ENCODE peak calls at places on chromosomes 3 and 15, in seven cellular contexts. One of them, this sample, is unnamed.

GRCh38 chr3:126994661-126995161 is 11.8 kb downstream of the PLXNA1 start:
- DNase-seq in hypothalamus: no peak
- DNase-seq in upper lobe of right lung: no peak
- DNase-seq in psoas muscle: peak; percentile 61
- DNase-seq in stimulated activated CD4-positive, alpha-beta T cell treated with anti-CD3 and anti-CD28 coated beads, TNF-alpha, amount 100 ng/mL, for 24 hours: no peak
- DNase-seq in AG10803: no peak
- DNase-seq in activated CD4-positive, alpha-beta T cell treated with anti-CD3 and anti-CD28 coated beads, Interleukin-2, amount 10 ng/mL, durations not matched to agents 7 days and 5 days: no peak
- DNase-seq in this sample: peak; percentile 28

GRCh38 chr3:125157183-125157582 is 55.4 kb downstream of the SLC12A8 start:
- DNase-seq in hypothalamus: no peak
- DNase-seq in upper lobe of right lung: no peak
- DNase-seq in psoas muscle: no peak
- DNase-seq in stimulated activated CD4-positive, alpha-beta T cell treated with anti-CD3 and anti-CD28 coated beads, TNF-alpha, amount 100 ng/mL, for 24 hours: no peak
- DNase-seq in AG10803: no peak
- DNase-seq in activated CD4-positive, alpha-beta T cell treated with anti-CD3 and anti-CD28 coated beads, Interleukin-2, amount 10 ng/mL, durations not matched to agents 7 days and 5 days: no peak
- DNase-seq in this sample: no peak

GRCh38 chr15:52257734-52258062 is 37.9 kb downstream of the MYO5C start:
- DNase-seq in hypothalamus: no peak
- DNase-seq in upper lobe of right lung: no peak
- DNase-seq in psoas muscle: no peak
- DNase-seq in stimulated activated CD4-positive, alpha-beta T cell treated with anti-CD3 and anti-CD28 coated beads, TNF-alpha, amount 100 ng/mL, for 24 hours: no peak
- DNase-seq in AG10803: peak; percentile 68
- DNase-seq in activated CD4-positive, alpha-beta T cell treated with anti-CD3 and anti-CD28 coated beads, Interleukin-2, amount 10 ng/mL, durations not matched to agents 7 days and 5 days: no peak
- DNase-seq in this sample: no peak

GRCh38 chr15:80946576-80946975 is 43.0 kb downstream of the MESD start:
- DNase-seq in hypothalamus: no peak
- DNase-seq in upper lobe of right lung: no peak
- DNase-seq in psoas muscle: no peak
- DNase-seq in stimulated activated CD4-positive, alpha-beta T cell treated with anti-CD3 and anti-CD28 coated beads, TNF-alpha, amount 100 ng/mL, for 24 hours: no peak
- DNase-seq in AG10803: no peak
- DNase-seq in activated CD4-positive, alpha-beta T cell treated with anti-CD3 and anti-CD28 coated beads, Interleukin-2, amount 10 ng/mL, durations not matched to agents 7 days and 5 days: no peak
- DNase-seq in this sample: no peak

GRCh38 chr3:170477395-170477794 is 58.7 kb downstream of the CLDN11 start:
- DNase-seq in hypothalamus: no peak
- DNase-seq in upper lobe of right lung: no peak
- DNase-seq in psoas muscle: no peak
- DNase-seq in stimulated activated CD4-positive, alpha-beta T cell treated with anti-CD3 and anti-CD28 coated beads, TNF-alpha, amount 100 ng/mL, for 24 hours: no peak
- DNase-seq in AG10803: no peak
- DNase-seq in activated CD4-positive, alpha-beta T cell treated with anti-CD3 and anti-CD28 coated beads, Interleukin-2, amount 10 ng/mL, durations not matched to agents 7 days and 5 days: no peak
- DNase-seq in this sample: no peak

GRCh38 chr3:70889162-70890045 is 577.0 kb upstream of the MDFIC2 start:
- DNase-seq in hypothalamus: no peak
- DNase-seq in upper lobe of right lung: no peak
- DNase-seq in psoas muscle: no peak
- DNase-seq in stimulated activated CD4-positive, alpha-beta T cell treated with anti-CD3 and anti-CD28 coated beads, TNF-alpha, amount 100 ng/mL, for 24 hours: no peak
- DNase-seq in AG10803: peak; percentile 39
- DNase-seq in activated CD4-positive, alpha-beta T cell treated with anti-CD3 and anti-CD28 coated beads, Interleukin-2, amount 10 ng/mL, durations not matched to agents 7 days and 5 days: no peak
- DNase-seq in this sample: no peak

GRCh38 chr3:127252446-127252845 is 35.4 kb downstream of the PRR20G start:
- DNase-seq in hypothalamus: no peak
- DNase-seq in upper lobe of right lung: no peak
- DNase-seq in psoas muscle: no peak
- DNase-seq in stimulated activated CD4-positive, alpha-beta T cell treated with anti-CD3 and anti-CD28 coated beads, TNF-alpha, amount 100 ng/mL, for 24 hours: no peak
- DNase-seq in AG10803: no peak
- DNase-seq in activated CD4-positive, alpha-beta T cell treated with anti-CD3 and anti-CD28 coated beads, Interleukin-2, amount 10 ng/mL, durations not matched to agents 7 days and 5 days: no peak
- DNase-seq in this sample: no peak

GRCh38 chr3:122101646-122102045 is 46.5 kb downstream of the CD86 start:
- DNase-seq in hypothalamus: no peak
- DNase-seq in upper lobe of right lung: no peak
- DNase-seq in psoas muscle: no peak
- DNase-seq in stimulated activated CD4-positive, alpha-beta T cell treated with anti-CD3 and anti-CD28 coated beads, TNF-alpha, amount 100 ng/mL, for 24 hours: no peak
- DNase-seq in AG10803: peak; percentile 43
- DNase-seq in activated CD4-positive, alpha-beta T cell treated with anti-CD3 and anti-CD28 coated beads, Interleukin-2, amount 10 ng/mL, durations not matched to agents 7 days and 5 days: peak; percentile 66
- DNase-seq in this sample: no peak

GRCh38 chr3:45546636-45547201 is 47.8 kb upstream of the LIMD1 start:
- DNase-seq in hypothalamus: no peak
- DNase-seq in upper lobe of right lung: no peak
- DNase-seq in psoas muscle: peak; percentile 45
- DNase-seq in stimulated activated CD4-positive, alpha-beta T cell treated with anti-CD3 and anti-CD28 coated beads, TNF-alpha, amount 100 ng/mL, for 24 hours: peak; percentile 5
- DNase-seq in AG10803: no peak
- DNase-seq in activated CD4-positive, alpha-beta T cell treated with anti-CD3 and anti-CD28 coated beads, Interleukin-2, amount 10 ng/mL, durations not matched to agents 7 days and 5 days: peak; percentile 36
- DNase-seq in this sample: no peak

GRCh38 chr3:141686477-141687280 is 51.4 kb upstream of the RNF7 start:
- DNase-seq in hypothalamus: peak; percentile 15
- DNase-seq in upper lobe of right lung: peak; percentile 78
- DNase-seq in psoas muscle: peak; percentile 67
- DNase-seq in stimulated activated CD4-positive, alpha-beta T cell treated with anti-CD3 and anti-CD28 coated beads, TNF-alpha, amount 100 ng/mL, for 24 hours: no peak
- DNase-seq in AG10803: peak; percentile 69
- DNase-seq in activated CD4-positive, alpha-beta T cell treated with anti-CD3 and anti-CD28 coated beads, Interleukin-2, amount 10 ng/mL, durations not matched to agents 7 days and 5 days: peak; percentile 11
- DNase-seq in this sample: peak; percentile 45

GRCh38 chr3:35899245-35899644 is 259.9 kb downstream of the ARPP21 start:
- DNase-seq in hypothalamus: no peak
- DNase-seq in upper lobe of right lung: no peak
- DNase-seq in psoas muscle: no peak
- DNase-seq in stimulated activated CD4-positive, alpha-beta T cell treated with anti-CD3 and anti-CD28 coated beads, TNF-alpha, amount 100 ng/mL, for 24 hours: no peak
- DNase-seq in AG10803: no peak
- DNase-seq in activated CD4-positive, alpha-beta T cell treated with anti-CD3 and anti-CD28 coated beads, Interleukin-2, amount 10 ng/mL, durations not matched to agents 7 days and 5 days: no peak
- DNase-seq in this sample: no peak

GRCh38 chr15:69456208-69457166 is 3.9 kb downstream of the RPLP1 start:
- DNase-seq in hypothalamus: no peak
- DNase-seq in upper lobe of right lung: no peak
- DNase-seq in psoas muscle: no peak
- DNase-seq in stimulated activated CD4-positive, alpha-beta T cell treated with anti-CD3 and anti-CD28 coated beads, TNF-alpha, amount 100 ng/mL, for 24 hours: no peak
- DNase-seq in AG10803: no peak
- DNase-seq in activated CD4-positive, alpha-beta T cell treated with anti-CD3 and anti-CD28 coated beads, Interleukin-2, amount 10 ng/mL, durations not matched to agents 7 days and 5 days: no peak
- DNase-seq in this sample: no peak

GRCh38 chr3:42118762-42119361 is 27.7 kb downstream of the TRAK1 start:
- DNase-seq in hypothalamus: no peak
- DNase-seq in upper lobe of right lung: no peak
- DNase-seq in psoas muscle: no peak
- DNase-seq in stimulated activated CD4-positive, alpha-beta T cell treated with anti-CD3 and anti-CD28 coated beads, TNF-alpha, amount 100 ng/mL, for 24 hours: no peak
- DNase-seq in AG10803: no peak
- DNase-seq in activated CD4-positive, alpha-beta T cell treated with anti-CD3 and anti-CD28 coated beads, Interleukin-2, amount 10 ng/mL, durations not matched to agents 7 days and 5 days: peak; percentile 38
- DNase-seq in this sample: no peak

GRCh38 chr15:60004019-60004845 is at the start of gene FOXB1:
- DNase-seq in hypothalamus: no peak
- DNase-seq in upper lobe of right lung: no peak
- DNase-seq in psoas muscle: no peak
- DNase-seq in stimulated activated CD4-positive, alpha-beta T cell treated with anti-CD3 and anti-CD28 coated beads, TNF-alpha, amount 100 ng/mL, for 24 hours: no peak
- DNase-seq in AG10803: no peak
- DNase-seq in activated CD4-positive, alpha-beta T cell treated with anti-CD3 and anti-CD28 coated beads, Interleukin-2, amount 10 ng/mL, durations not matched to agents 7 days and 5 days: peak; percentile 41
- DNase-seq in this sample: no peak

GRCh38 chr3:127467386-127467785 is 123.1 kb downstream of the TPRA1 start:
- DNase-seq in hypothalamus: no peak
- DNase-seq in upper lobe of right lung: no peak
- DNase-seq in psoas muscle: no peak
- DNase-seq in stimulated activated CD4-positive, alpha-beta T cell treated with anti-CD3 and anti-CD28 coated beads, TNF-alpha, amount 100 ng/mL, for 24 hours: no peak
- DNase-seq in AG10803: no peak
- DNase-seq in activated CD4-positive, alpha-beta T cell treated with anti-CD3 and anti-CD28 coated beads, Interleukin-2, amount 10 ng/mL, durations not matched to agents 7 days and 5 days: no peak
- DNase-seq in this sample: no peak

GRCh38 chr3:12195231-12195630 is 36.5 kb upstream of the TIMP4 start:
- DNase-seq in hypothalamus: no peak
- DNase-seq in upper lobe of right lung: no peak
- DNase-seq in psoas muscle: no peak
- DNase-seq in stimulated activated CD4-positive, alpha-beta T cell treated with anti-CD3 and anti-CD28 coated beads, TNF-alpha, amount 100 ng/mL, for 24 hours: no peak
- DNase-seq in AG10803: peak; percentile 15
- DNase-seq in activated CD4-positive, alpha-beta T cell treated with anti-CD3 and anti-CD28 coated beads, Interleukin-2, amount 10 ng/mL, durations not matched to agents 7 days and 5 days: no peak
- DNase-seq in this sample: no peak

GRCh38 chr3:24566927-24567326 is 72.3 kb upstream of the THRB start:
- DNase-seq in hypothalamus: no peak
- DNase-seq in upper lobe of right lung: no peak
- DNase-seq in psoas muscle: no peak
- DNase-seq in stimulated activated CD4-positive, alpha-beta T cell treated with anti-CD3 and anti-CD28 coated beads, TNF-alpha, amount 100 ng/mL, for 24 hours: no peak
- DNase-seq in AG10803: no peak
- DNase-seq in activated CD4-positive, alpha-beta T cell treated with anti-CD3 and anti-CD28 coated beads, Interleukin-2, amount 10 ng/mL, durations not matched to agents 7 days and 5 days: no peak
- DNase-seq in this sample: no peak

GRCh38 chr3:155254445-155254844 is 39.0 kb downstream of the STRIT1 start:
- DNase-seq in hypothalamus: no peak
- DNase-seq in upper lobe of right lung: no peak
- DNase-seq in psoas muscle: no peak
- DNase-seq in stimulated activated CD4-positive, alpha-beta T cell treated with anti-CD3 and anti-CD28 coated beads, TNF-alpha, amount 100 ng/mL, for 24 hours: no peak
- DNase-seq in AG10803: no peak
- DNase-seq in activated CD4-positive, alpha-beta T cell treated with anti-CD3 and anti-CD28 coated beads, Interleukin-2, amount 10 ng/mL, durations not matched to agents 7 days and 5 days: no peak
- DNase-seq in this sample: no peak

GRCh38 chr15:62899090-62899493 is 143.5 kb upstream of the TPM1 start:
- DNase-seq in hypothalamus: no peak
- DNase-seq in upper lobe of right lung: no peak
- DNase-seq in psoas muscle: no peak
- DNase-seq in stimulated activated CD4-positive, alpha-beta T cell treated with anti-CD3 and anti-CD28 coated beads, TNF-alpha, amount 100 ng/mL, for 24 hours: no peak
- DNase-seq in AG10803: peak; percentile 34
- DNase-seq in activated CD4-positive, alpha-beta T cell treated with anti-CD3 and anti-CD28 coated beads, Interleukin-2, amount 10 ng/mL, durations not matched to agents 7 days and 5 days: no peak
- DNase-seq in this sample: no peak

GRCh38 chr3:184503647-184504046 is 57.9 kb upstream of the EPHB3 start:
- DNase-seq in hypothalamus: no peak
- DNase-seq in upper lobe of right lung: no peak
- DNase-seq in psoas muscle: no peak
- DNase-seq in stimulated activated CD4-positive, alpha-beta T cell treated with anti-CD3 and anti-CD28 coated beads, TNF-alpha, amount 100 ng/mL, for 24 hours: no peak
- DNase-seq in AG10803: no peak
- DNase-seq in activated CD4-positive, alpha-beta T cell treated with anti-CD3 and anti-CD28 coated beads, Interleukin-2, amount 10 ng/mL, durations not matched to agents 7 days and 5 days: no peak
- DNase-seq in this sample: no peak

GRCh38 chr15:79582650-79583049 is 150.5 kb downstream of the MINAR1 start:
- DNase-seq in hypothalamus: no peak
- DNase-seq in upper lobe of right lung: no peak
- DNase-seq in psoas muscle: no peak
- DNase-seq in stimulated activated CD4-positive, alpha-beta T cell treated with anti-CD3 and anti-CD28 coated beads, TNF-alpha, amount 100 ng/mL, for 24 hours: no peak
- DNase-seq in AG10803: peak; percentile 43
- DNase-seq in activated CD4-positive, alpha-beta T cell treated with anti-CD3 and anti-CD28 coated beads, Interleukin-2, amount 10 ng/mL, durations not matched to agents 7 days and 5 days: no peak
- DNase-seq in this sample: no peak

GRCh38 chr3:52685285-52685704 is 418 bp downstream of the PBRM1 start:
- DNase-seq in hypothalamus: no peak
- DNase-seq in upper lobe of right lung: peak; percentile 93
- DNase-seq in psoas muscle: peak; percentile 88
- DNase-seq in stimulated activated CD4-positive, alpha-beta T cell treated with anti-CD3 and anti-CD28 coated beads, TNF-alpha, amount 100 ng/mL, for 24 hours: peak; percentile 64
- DNase-seq in AG10803: no peak
- DNase-seq in activated CD4-positive, alpha-beta T cell treated with anti-CD3 and anti-CD28 coated beads, Interleukin-2, amount 10 ng/mL, durations not matched to agents 7 days and 5 days: peak; percentile 77
- DNase-seq in this sample: peak; percentile 45

GRCh38 chr15:67107014-67107812 is 41.8 kb downstream of the SMAD3 start:
- DNase-seq in hypothalamus: no peak
- DNase-seq in upper lobe of right lung: no peak
- DNase-seq in psoas muscle: peak; percentile 63
- DNase-seq in stimulated activated CD4-positive, alpha-beta T cell treated with anti-CD3 and anti-CD28 coated beads, TNF-alpha, amount 100 ng/mL, for 24 hours: no peak
- DNase-seq in AG10803: peak; percentile 99
- DNase-seq in activated CD4-positive, alpha-beta T cell treated with anti-CD3 and anti-CD28 coated beads, Interleukin-2, amount 10 ng/mL, durations not matched to agents 7 days and 5 days: no peak
- DNase-seq in this sample: no peak

GRCh38 chr3:60703008-60703407 is 548.2 kb downstream of the FHIT start:
- DNase-seq in hypothalamus: no peak
- DNase-seq in upper lobe of right lung: no peak
- DNase-seq in psoas muscle: no peak
- DNase-seq in stimulated activated CD4-positive, alpha-beta T cell treated with anti-CD3 and anti-CD28 coated beads, TNF-alpha, amount 100 ng/mL, for 24 hours: no peak
- DNase-seq in AG10803: no peak
- DNase-seq in activated CD4-positive, alpha-beta T cell treated with anti-CD3 and anti-CD28 coated beads, Interleukin-2, amount 10 ng/mL, durations not matched to agents 7 days and 5 days: no peak
- DNase-seq in this sample: no peak

GRCh38 chr15:68829068-68829467 is 8.4 kb upstream of the ANP32A start:
- DNase-seq in hypothalamus: no peak
- DNase-seq in upper lobe of right lung: no peak
- DNase-seq in psoas muscle: no peak
- DNase-seq in stimulated activated CD4-positive, alpha-beta T cell treated with anti-CD3 and anti-CD28 coated beads, TNF-alpha, amount 100 ng/mL, for 24 hours: no peak
- DNase-seq in AG10803: no peak
- DNase-seq in activated CD4-positive, alpha-beta T cell treated with anti-CD3 and anti-CD28 coated beads, Interleukin-2, amount 10 ng/mL, durations not matched to agents 7 days and 5 days: peak; percentile 33
- DNase-seq in this sample: no peak

GRCh38 chr15:58401991-58402649 is 29.7 kb upstream of the LIPC start:
- DNase-seq in hypothalamus: no peak
- DNase-seq in upper lobe of right lung: no peak
- DNase-seq in psoas muscle: no peak
- DNase-seq in stimulated activated CD4-positive, alpha-beta T cell treated with anti-CD3 and anti-CD28 coated beads, TNF-alpha, amount 100 ng/mL, for 24 hours: no peak
- DNase-seq in AG10803: peak; percentile 19
- DNase-seq in activated CD4-positive, alpha-beta T cell treated with anti-CD3 and anti-CD28 coated beads, Interleukin-2, amount 10 ng/mL, durations not matched to agents 7 days and 5 days: no peak
- DNase-seq in this sample: no peak

GRCh38 chr3:115100172-115100571 is 46.9 kb downstream of the ZBTB20 start:
- DNase-seq in hypothalamus: no peak
- DNase-seq in upper lobe of right lung: no peak
- DNase-seq in psoas muscle: no peak
- DNase-seq in stimulated activated CD4-positive, alpha-beta T cell treated with anti-CD3 and anti-CD28 coated beads, TNF-alpha, amount 100 ng/mL, for 24 hours: no peak
- DNase-seq in AG10803: peak; percentile 73
- DNase-seq in activated CD4-positive, alpha-beta T cell treated with anti-CD3 and anti-CD28 coated beads, Interleukin-2, amount 10 ng/mL, durations not matched to agents 7 days and 5 days: peak; percentile 63
- DNase-seq in this sample: no peak

GRCh38 chr3:38643592-38643991 is 5.9 kb downstream of the SCN5A start:
- DNase-seq in hypothalamus: no peak
- DNase-seq in upper lobe of right lung: no peak
- DNase-seq in psoas muscle: no peak
- DNase-seq in stimulated activated CD4-positive, alpha-beta T cell treated with anti-CD3 and anti-CD28 coated beads, TNF-alpha, amount 100 ng/mL, for 24 hours: no peak
- DNase-seq in AG10803: no peak
- DNase-seq in activated CD4-positive, alpha-beta T cell treated with anti-CD3 and anti-CD28 coated beads, Interleukin-2, amount 10 ng/mL, durations not matched to agents 7 days and 5 days: no peak
- DNase-seq in this sample: no peak

GRCh38 chr15:65909831-65910230 is 40.5 kb downstream of the RAB11A start:
- DNase-seq in hypothalamus: no peak
- DNase-seq in upper lobe of right lung: no peak
- DNase-seq in psoas muscle: no peak
- DNase-seq in stimulated activated CD4-positive, alpha-beta T cell treated with anti-CD3 and anti-CD28 coated beads, TNF-alpha, amount 100 ng/mL, for 24 hours: no peak
- DNase-seq in AG10803: no peak
- DNase-seq in activated CD4-positive, alpha-beta T cell treated with anti-CD3 and anti-CD28 coated beads, Interleukin-2, amount 10 ng/mL, durations not matched to agents 7 days and 5 days: no peak
- DNase-seq in this sample: no peak

GRCh38 chr3:130242850-130243569 is 102.5 kb upstream of the COL6A5 start:
- DNase-seq in hypothalamus: no peak
- DNase-seq in upper lobe of right lung: no peak
- DNase-seq in psoas muscle: no peak
- DNase-seq in stimulated activated CD4-positive, alpha-beta T cell treated with anti-CD3 and anti-CD28 coated beads, TNF-alpha, amount 100 ng/mL, for 24 hours: no peak
- DNase-seq in AG10803: peak; percentile 2
- DNase-seq in activated CD4-positive, alpha-beta T cell treated with anti-CD3 and anti-CD28 coated beads, Interleukin-2, amount 10 ng/mL, durations not matched to agents 7 days and 5 days: no peak
- DNase-seq in this sample: no peak

GRCh38 chr3:22013641-22014040 is 262.6 kb upstream of the ZNF385D start:
- DNase-seq in hypothalamus: no peak
- DNase-seq in upper lobe of right lung: no peak
- DNase-seq in psoas muscle: no peak
- DNase-seq in stimulated activated CD4-positive, alpha-beta T cell treated with anti-CD3 and anti-CD28 coated beads, TNF-alpha, amount 100 ng/mL, for 24 hours: no peak
- DNase-seq in AG10803: no peak
- DNase-seq in activated CD4-positive, alpha-beta T cell treated with anti-CD3 and anti-CD28 coated beads, Interleukin-2, amount 10 ng/mL, durations not matched to agents 7 days and 5 days: no peak
- DNase-seq in this sample: no peak

GRCh38 chr3:126551839-126552687 is 6.7 kb downstream of the C3orf22 start:
- DNase-seq in hypothalamus: no peak
- DNase-seq in upper lobe of right lung: peak; percentile 43
- DNase-seq in psoas muscle: no peak
- DNase-seq in stimulated activated CD4-positive, alpha-beta T cell treated with anti-CD3 and anti-CD28 coated beads, TNF-alpha, amount 100 ng/mL, for 24 hours: no peak
- DNase-seq in AG10803: no peak
- DNase-seq in activated CD4-positive, alpha-beta T cell treated with anti-CD3 and anti-CD28 coated beads, Interleukin-2, amount 10 ng/mL, durations not matched to agents 7 days and 5 days: no peak
- DNase-seq in this sample: no peak

GRCh38 chr3:13093687-13094086 is 20.5 kb upstream of the IQSEC1 start:
- DNase-seq in hypothalamus: no peak
- DNase-seq in upper lobe of right lung: no peak
- DNase-seq in psoas muscle: no peak
- DNase-seq in stimulated activated CD4-positive, alpha-beta T cell treated with anti-CD3 and anti-CD28 coated beads, TNF-alpha, amount 100 ng/mL, for 24 hours: no peak
- DNase-seq in AG10803: no peak
- DNase-seq in activated CD4-positive, alpha-beta T cell treated with anti-CD3 and anti-CD28 coated beads, Interleukin-2, amount 10 ng/mL, durations not matched to agents 7 days and 5 days: no peak
- DNase-seq in this sample: no peak